ENCODE peak calls at places on chromosomes 13 and 19, in six cellular contexts. One of them, this sample, is unnamed.

GRCh38 chr13:79989251-79989661 is 351.7 kb downstream of the SPRY2 start:
- DNase-seq in gastrocnemius medialis: no peak
- DNase-seq in heart right ventricle: no peak
- DNase-seq in PC-9: peak; percentile 67
- DNase-seq in osteoblast: no peak
- DNase-seq in esophagus squamous epithelium: no peak
- DNase-seq in this sample: no peak

GRCh38 chr13:30934803-30935202 is 2.3 kb downstream of the TEX26 start:
- DNase-seq in gastrocnemius medialis: no peak
- DNase-seq in heart right ventricle: no peak
- DNase-seq in PC-9: no peak
- DNase-seq in osteoblast: no peak
- DNase-seq in esophagus squamous epithelium: no peak
- DNase-seq in this sample: no peak

GRCh38 chr13:29924482-29924884 is 74.1 kb upstream of the UBL3 start:
- DNase-seq in osteoblast: peak; percentile 82
- DNase-seq in esophagus squamous epithelium: no peak
- DNase-seq in PC-9: peak; percentile 85
- DNase-seq in gastrocnemius medialis: no peak
- DNase-seq in heart right ventricle: no peak
- DNase-seq in this sample: no peak

GRCh38 chr19:29683009-29683408 is 17.7 kb downstream of the PLEKHF1 start:
- DNase-seq in osteoblast: peak; percentile 54
- DNase-seq in heart right ventricle: no peak
- DNase-seq in gastrocnemius medialis: no peak
- DNase-seq in PC-9: no peak
- DNase-seq in esophagus squamous epithelium: no peak
- DNase-seq in this sample: no peak

GRCh38 chr13:114071991-114072390 is 60.4 kb downstream of the RASA3 start:
- DNase-seq in gastrocnemius medialis: peak; percentile 6
- DNase-seq in esophagus squamous epithelium: no peak
- DNase-seq in PC-9: no peak
- DNase-seq in heart right ventricle: no peak
- DNase-seq in osteoblast: peak; percentile 3
- DNase-seq in this sample: no peak

GRCh38 chr19:49119411-49120324 is at the start of gene PPFIA3:
- DNase-seq in gastrocnemius medialis: peak; percentile 53
- DNase-seq in esophagus squamous epithelium: no peak
- DNase-seq in PC-9: no peak
- DNase-seq in heart right ventricle: peak; percentile 76
- DNase-seq in osteoblast: peak; percentile 98
- DNase-seq in this sample: peak; percentile 81

GRCh38 chr13:81771948-81772347 is 1431.0 kb upstream of the SPRY2 start:
- DNase-seq in heart right ventricle: no peak
- DNase-seq in gastrocnemius medialis: no peak
- DNase-seq in PC-9: no peak
- DNase-seq in osteoblast: no peak
- DNase-seq in esophagus squamous epithelium: no peak
- DNase-seq in this sample: no peak

GRCh38 chr13:50421457-50422130 is 406.4 kb downstream of the KCNRG start:
- DNase-seq in esophagus squamous epithelium: no peak
- DNase-seq in gastrocnemius medialis: no peak
- DNase-seq in heart right ventricle: no peak
- DNase-seq in PC-9: peak; percentile 83
- DNase-seq in osteoblast: no peak
- DNase-seq in this sample: no peak

GRCh38 chr19:30253581-30253996 is 118.6 kb upstream of the ZNF536 start:
- DNase-seq in heart right ventricle: no peak
- DNase-seq in osteoblast: no peak
- DNase-seq in esophagus squamous epithelium: no peak
- DNase-seq in PC-9: no peak
- DNase-seq in gastrocnemius medialis: no peak
- DNase-seq in this sample: no peak

GRCh38 chr13:49481788-49482187 is 14.0 kb upstream of the PHF11 start:
- DNase-seq in heart right ventricle: no peak
- DNase-seq in esophagus squamous epithelium: no peak
- DNase-seq in gastrocnemius medialis: no peak
- DNase-seq in PC-9: no peak
- DNase-seq in osteoblast: no peak
- DNase-seq in this sample: no peak

GRCh38 chr13:51644649-51645048 is 60.4 kb downstream of the WDFY2 start:
- DNase-seq in osteoblast: peak; percentile 41
- DNase-seq in PC-9: peak; percentile 75
- DNase-seq in gastrocnemius medialis: no peak
- DNase-seq in esophagus squamous epithelium: no peak
- DNase-seq in heart right ventricle: no peak
- DNase-seq in this sample: no peak

GRCh38 chr13:36915891-36916640 is 4.0 kb downstream of the SMAD9 start:
- DNase-seq in osteoblast: no peak
- DNase-seq in esophagus squamous epithelium: no peak
- DNase-seq in gastrocnemius medialis: no peak
- DNase-seq in heart right ventricle: no peak
- DNase-seq in PC-9: no peak
- DNase-seq in this sample: no peak

GRCh38 chr19:10768369-10768768 is 50.5 kb downstream of the DNM2 start:
- DNase-seq in heart right ventricle: no peak
- DNase-seq in osteoblast: no peak
- DNase-seq in PC-9: no peak
- DNase-seq in esophagus squamous epithelium: no peak
- DNase-seq in gastrocnemius medialis: no peak
- DNase-seq in this sample: no peak

GRCh38 chr19:10769533-10770491 is 51.9 kb downstream of the DNM2 start:
- DNase-seq in esophagus squamous epithelium: no peak
- DNase-seq in heart right ventricle: peak; percentile 66
- DNase-seq in gastrocnemius medialis: peak; percentile 80
- DNase-seq in PC-9: no peak
- DNase-seq in osteoblast: peak; percentile 51
- DNase-seq in this sample: no peak

GRCh38 chr19:10767726-10768125 is 49.8 kb downstream of the DNM2 start:
- DNase-seq in heart right ventricle: no peak
- DNase-seq in osteoblast: peak; percentile 35
- DNase-seq in PC-9: no peak
- DNase-seq in gastrocnemius medialis: no peak
- DNase-seq in esophagus squamous epithelium: no peak
- DNase-seq in this sample: no peak

GRCh38 chr19:10766681-10767201 is 48.9 kb downstream of the DNM2 start:
- DNase-seq in osteoblast: peak; percentile 83
- DNase-seq in esophagus squamous epithelium: no peak
- DNase-seq in PC-9: no peak
- DNase-seq in heart right ventricle: peak; percentile 50
- DNase-seq in gastrocnemius medialis: no peak
- DNase-seq in this sample: no peak

GRCh38 chr19:10768936-10769335 is 51.1 kb downstream of the DNM2 start:
- DNase-seq in PC-9: no peak
- DNase-seq in esophagus squamous epithelium: no peak
- DNase-seq in heart right ventricle: no peak
- DNase-seq in gastrocnemius medialis: no peak
- DNase-seq in osteoblast: no peak
- DNase-seq in this sample: no peak
- H3K27ac ChIP-seq in PC-9: no peak overlapping the region
- H3K27ac ChIP-seq in esophagus squamous epithelium: peak overlapping the region; percentile 65
- H3K27ac ChIP-seq in heart right ventricle: peak overlapping the region; percentile 90
- H3K27ac ChIP-seq in gastrocnemius medialis: peak overlapping the region; percentile 75
- H3K27ac ChIP-seq in osteoblast: no peak overlapping the region
- H3K27ac ChIP-seq in this sample: no peak overlapping the region

DNA sequence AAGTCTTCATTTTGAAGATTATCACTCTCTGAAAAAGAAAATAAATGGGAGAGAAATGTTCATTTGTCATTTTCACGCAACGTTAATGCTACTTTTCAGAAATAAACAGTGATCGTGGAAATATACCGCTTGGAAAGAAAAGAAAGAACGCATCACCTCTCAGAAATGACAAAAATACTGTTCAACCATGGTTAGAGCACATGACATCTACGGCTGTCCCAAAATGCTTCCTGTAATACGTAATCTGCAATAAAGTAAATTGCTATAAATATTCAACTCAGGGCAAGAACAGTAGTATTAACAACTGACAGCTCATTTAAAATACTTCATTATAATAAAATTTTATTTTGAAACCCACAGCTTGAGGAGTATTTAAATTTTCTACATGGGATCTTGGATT is 15.2 kb downstream of the LATS2 start:
- DNase-seq in esophagus squamous epithelium: no peak
- DNase-seq in osteoblast: no peak
- DNase-seq in gastrocnemius medialis: no peak
- DNase-seq in PC-9: no peak
- DNase-seq in heart right ventricle: no peak
- DNase-seq in this sample: no peak
- H3K4me1 ChIP-seq in esophagus squamous epithelium: no peaks in the 10 kb centered on the region
- H3K4me1 ChIP-seq in osteoblast: peaks cover 39% of the 10 kb centered on the region
- H3K4me1 ChIP-seq in gastrocnemius medialis: peaks cover 65% of the 10 kb centered on the region
- H3K4me1 ChIP-seq in PC-9: no peaks in the 10 kb centered on the region
- H3K4me1 ChIP-seq in heart right ventricle: peaks cover 57% of the 10 kb centered on the region
- H3K4me1 ChIP-seq in this sample: peaks cover 45% of the 10 kb centered on the region

DNA sequence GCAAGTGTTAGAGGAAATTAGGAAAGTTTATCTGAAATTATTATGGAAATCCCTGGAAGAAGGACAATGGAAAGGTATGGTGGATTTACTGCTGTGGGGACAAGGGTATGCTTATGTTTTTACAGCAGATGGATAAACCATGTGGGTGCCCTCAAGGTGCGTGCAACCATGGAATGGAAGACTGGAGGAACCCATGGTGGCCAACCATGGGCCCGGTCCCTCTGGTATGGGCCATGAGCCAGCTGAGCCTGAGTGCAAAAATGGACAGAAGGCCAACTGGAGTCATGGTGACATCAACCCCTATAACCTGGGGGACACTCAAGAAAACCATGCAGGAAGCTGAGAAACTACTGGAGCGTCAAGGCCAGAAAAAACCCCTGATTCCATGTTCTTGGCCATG is 46.1 kb upstream of the ZNF726 start:
- DNase-seq in heart right ventricle: no peak
- DNase-seq in gastrocnemius medialis: no peak
- DNase-seq in esophagus squamous epithelium: no peak
- DNase-seq in PC-9: no peak
- DNase-seq in osteoblast: no peak
- DNase-seq in this sample: no peak
- H3K9me3 ChIP-seq in heart right ventricle: peaks cover 3% of the 10 kb centered on the region
- H3K9me3 ChIP-seq in gastrocnemius medialis: no peaks in the 10 kb centered on the region
- H3K9me3 ChIP-seq in esophagus squamous epithelium: no peaks in the 10 kb centered on the region
- H3K9me3 ChIP-seq in PC-9: no peaks in the 10 kb centered on the region
- H3K9me3 ChIP-seq in osteoblast: no peaks in the 10 kb centered on the region
- H3K9me3 ChIP-seq in this sample: peaks cover 4% of the 10 kb centered on the region

GRCh38 chr13:99655351-99656091 is 154.2 kb downstream of the TM9SF2 start:
- DNase-seq in osteoblast: peak; percentile 89
- DNase-seq in gastrocnemius medialis: peak; percentile 24
- DNase-seq in esophagus squamous epithelium: no peak
- DNase-seq in PC-9: no peak
- DNase-seq in heart right ventricle: no peak
- DNase-seq in this sample: no peak
- H3K27ac ChIP-seq in osteoblast: peak overlapping the region; percentile 61
- H3K27ac ChIP-seq in gastrocnemius medialis: no peak overlapping the region
- H3K27ac ChIP-seq in esophagus squamous epithelium: peak overlapping the region; percentile 67
- H3K27ac ChIP-seq in PC-9: no peak overlapping the region
- H3K27ac ChIP-seq in heart right ventricle: no peak overlapping the region
- H3K27ac ChIP-seq in this sample: no peak overlapping the region

DNA sequence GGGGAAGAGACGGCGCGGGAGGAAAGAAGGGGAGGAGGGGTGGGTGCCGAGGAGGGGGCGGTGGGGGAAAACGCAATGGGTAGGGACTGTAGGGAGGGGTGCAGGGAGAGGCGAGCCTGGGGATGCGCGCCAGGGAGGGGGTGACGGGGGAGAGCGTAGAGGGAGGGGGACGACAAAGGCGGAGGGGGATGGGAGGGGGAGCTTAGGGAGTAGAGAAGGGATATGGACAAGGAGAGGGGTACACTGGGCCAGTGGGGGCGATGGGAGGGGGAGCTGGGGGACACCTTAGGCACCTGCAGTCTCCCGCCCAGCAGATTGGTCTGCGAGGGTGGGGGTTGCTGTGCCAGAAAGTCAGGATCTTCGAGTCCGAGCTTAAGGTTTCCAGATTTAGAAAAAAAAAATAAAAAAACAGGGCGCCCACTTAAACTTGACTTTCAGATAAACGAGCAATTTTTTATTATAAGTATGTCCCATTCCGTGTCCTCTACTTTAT is 15.7 kb downstream of the CCDC124 start:
- DNase-seq in osteoblast: no peak
- DNase-seq in esophagus squamous epithelium: no peak
- DNase-seq in heart right ventricle: no peak
- DNase-seq in gastrocnemius medialis: no peak
- DNase-seq in PC-9: no peak
- DNase-seq in this sample: no peak
- H3K4me1 ChIP-seq in osteoblast: peaks cover 12% of the 10 kb centered on the region
- H3K4me1 ChIP-seq in esophagus squamous epithelium: peaks cover 47% of the 10 kb centered on the region
- H3K4me1 ChIP-seq in heart right ventricle: peaks cover 49% of the 10 kb centered on the region
- H3K4me1 ChIP-seq in gastrocnemius medialis: peaks cover 19% of the 10 kb centered on the region
- H3K4me1 ChIP-seq in PC-9: peaks cover 26% of the 10 kb centered on the region
- H3K4me1 ChIP-seq in this sample: peaks cover 10% of the 10 kb centered on the region

DNA sequence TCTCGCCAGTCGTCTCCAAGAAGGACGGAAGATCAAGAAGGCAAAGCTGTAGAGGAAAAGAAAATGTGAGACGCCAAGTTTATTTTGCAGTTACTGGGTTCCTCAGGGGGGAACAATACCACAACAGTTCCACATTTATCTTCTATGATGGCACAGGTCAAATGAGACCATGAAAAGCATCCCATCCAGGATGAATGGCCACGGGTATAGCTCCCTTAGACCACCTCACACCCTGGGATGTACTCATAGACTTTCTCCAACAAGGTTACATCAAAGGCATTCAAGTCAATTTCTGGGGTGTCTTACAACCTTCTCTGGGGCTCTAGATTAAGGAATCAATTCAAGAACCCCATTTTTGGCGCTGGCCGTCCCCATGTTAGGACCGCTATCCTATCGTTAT is 4.5 kb downstream of the PEG3 start:
- DNase-seq in gastrocnemius medialis: no peak
- DNase-seq in heart right ventricle: no peak
- DNase-seq in PC-9: no peak
- DNase-seq in esophagus squamous epithelium: no peak
- DNase-seq in osteoblast: no peak
- DNase-seq in this sample: no peak
- H3K9me3 ChIP-seq in gastrocnemius medialis: no peaks in the 10 kb centered on the region
- H3K9me3 ChIP-seq in heart right ventricle: no peaks in the 10 kb centered on the region
- H3K9me3 ChIP-seq in PC-9: peaks cover 5% of the 10 kb centered on the region
- H3K9me3 ChIP-seq in esophagus squamous epithelium: no peaks in the 10 kb centered on the region
- H3K9me3 ChIP-seq in osteoblast: no peaks in the 10 kb centered on the region
- H3K9me3 ChIP-seq in this sample: no peaks in the 10 kb centered on the region

GRCh38 chr19:15381864-15382263 is 2.3 kb upstream of the AKAP8 start:
- DNase-seq in heart right ventricle: no peak
- DNase-seq in gastrocnemius medialis: no peak
- DNase-seq in PC-9: no peak
- DNase-seq in osteoblast: no peak
- DNase-seq in esophagus squamous epithelium: no peak
- DNase-seq in this sample: no peak
- H3K27ac ChIP-seq in heart right ventricle: no peak overlapping the region
- H3K27ac ChIP-seq in gastrocnemius medialis: no peak overlapping the region
- H3K27ac ChIP-seq in PC-9: no peak overlapping the region
- H3K27ac ChIP-seq in osteoblast: no peak overlapping the region
- H3K27ac ChIP-seq in esophagus squamous epithelium: no peak overlapping the region
- H3K27ac ChIP-seq in this sample: no peak overlapping the region

This sample was measured in ascending aorta.